ENCODE peak calls at places on chromosomes 1 and 21, in four cellular contexts. G is HAP-1, A is neural progenitor cell, T is M059J. P is an unnamed sample.

GRCh38 chr1:145995148-145995851 is 1.1 kb downstream of the TXNIP start:
- DNase-seq in G (no peak), A (no peak), T (no peak), P (no peak)

GRCh38 chr1:243471026-243471685 is 215.3 kb downstream of the SDCCAG8 start:
- DNase-seq in G (no peak), A (peak; percentile 76), T (no peak), P (no peak)

GRCh38 chr1:155125946-155126493 is 1.7 kb upstream of the EFNA1 start:
- DNase-seq in G (no peak), A (peak; percentile 70), T (peak; percentile 37), P (no peak)

GRCh38 chr1:87291107-87291506 is 37.6 kb upstream of the LMO4 start:
- DNase-seq in G (no peak), A (no peak), T (peak; percentile 12), P (no peak)

GRCh38 chr1:50080904-50081586 is 27.7 kb upstream of the ELAVL4 start:
- DNase-seq in G (peak; percentile 15), A (no peak), T (no peak), P (no peak)

GRCh38 chr1:39104158-39105060 is 78.3 kb downstream of the NDUFS5 start:
- DNase-seq in G (peak; percentile 45), A (peak; percentile 79), T (peak; percentile 64), P (peak; percentile 23)

GRCh38 chr21:17828223-17828622 is 9.1 kb upstream of the C21orf91 start:
- DNase-seq in G (no peak), A (no peak), T (peak; percentile 25), P (peak; percentile 5)

GRCh38 chr1:180228648-180229482 is 1.2 kb upstream of the LHX4 start:
- DNase-seq in G (peak; percentile 44), A (peak; percentile 61), T (peak; percentile 28), P (no peak)

GRCh38 chr1:33966346-33967141 is 102.7 kb downstream of the HMGB4 start:
- DNase-seq in G (no peak), A (no peak), T (peak; percentile 33), P (no peak)

GRCh38 chr1:203475012-203475981 is at the start of gene PRELP:
- DNase-seq in G (peak; percentile 52), A (peak; percentile 79), T (no peak), P (no peak)

GRCh38 chr1:2412773-2413494 is 570 bp upstream of the PEX10 start:
- DNase-seq in G (peak; percentile 50), A (peak; percentile 83), T (peak; percentile 54), P (no peak)

P was measured in A172.